ENCODE peak calls at places on chromosomes 11 and 22, in four cellular contexts. F is heart left ventricle, L is esophagus squamous epithelium, W is adrenal gland. E is an unnamed sample. For H3K4me1, the result is how much of the 10 kb centered on the place peaks cover.

GRCh38 chr11:69209936-69210659 is 54.4 kb downstream of the SMIM38 start:
- DNase-seq in F (peak), L (no peak), W (peak), E (no peak)

GRCh38 chr11:111443640-111444039 is 64.6 kb upstream of the POU2AF1 start:
- DNase-seq in F (no peak), L (no peak), W (no peak), E (no peak)

GRCh38 chr11:70278994-70279393 is 8.5 kb downstream of the PPFIA1 start:
- DNase-seq in F (no peak), L (no peak), W (no peak), E (no peak)

GRCh38 chr11:32949739-32950138 is 57.1 kb downstream of the QSER1 start:
- DNase-seq in F (no peak), L (no peak), W (no peak), E (no peak)

GRCh38 chr11:70246196-70246595 is 24.3 kb upstream of the PPFIA1 start:
- DNase-seq in F (no peak), L (no peak), W (no peak), E (no peak)

GRCh38 chr22:39414886-39415285 is 15.3 kb downstream of the TAB1 start:
- DNase-seq in F (peak), L (no peak), W (peak), E (peak)

GRCh38 chr11:85109141-85109540 is 518.0 kb downstream of the DLG2 start:
- DNase-seq in F (no peak), L (no peak), W (no peak), E (no peak)

GRCh38 chr11:93765551-93765950 is 18.5 kb upstream of the MED17 start:
- DNase-seq in F (no peak), L (no peak), W (no peak), E (no peak)

GRCh38 chr11:47504910-47505309 is 48.0 kb downstream of the CELF1 start:
- DNase-seq in F (no peak), L (no peak), W (no peak), E (no peak)

GRCh38 chr11:130828741-130829140 is 87.5 kb downstream of the SNX19 start:
- DNase-seq in F (no peak), L (no peak), W (peak), E (peak)

GRCh38 chr11:72430743-72431570 is 3.4 kb downstream of the CLPB start:
- DNase-seq in F (no peak), L (no peak), W (peak), E (no peak)

GRCh38 chr11:129543515-129544290 is 168.1 kb downstream of the BARX2 start:
- DNase-seq in F (no peak), L (no peak), W (no peak), E (no peak)

GRCh38 chr11:85826096-85826855 is 15.3 kb upstream of the SYTL2 start:
- DNase-seq in F (peak), L (no peak), W (peak), E (no peak)

GRCh38 chr22:27412866-27413445 is 388.6 kb downstream of the MN1 start:
- DNase-seq in F (no peak), L (no peak), W (no peak), E (no peak)

GRCh38 chr11:35165416-35166368 is 26.7 kb downstream of the CD44 start:
- DNase-seq in F (no peak), L (no peak), W (no peak), E (peak)

GRCh38 chr11:32312865-32313403 is 122.4 kb downstream of the WT1 start:
- DNase-seq in F (no peak), L (no peak), W (peak), E (no peak)

GRCh38 chr11:65546217-65546958 is 11.8 kb downstream of the LTBP3 start:
- DNase-seq in F (peak), L (peak), W (peak), E (no peak)

GRCh38 chr22:43706151-43706550 is 106.0 kb downstream of the EFCAB6 start:
- DNase-seq in F (no peak), L (no peak), W (no peak), E (no peak)

GRCh38 chr11:19320764-19321163 is 80.0 kb upstream of the E2F8 start:
- DNase-seq in F (no peak), L (no peak), W (no peak), E (no peak)

GRCh38 chr22:22461111-22461510 is 47.4 kb downstream of the ZNF280B start:
- DNase-seq in F (no peak), L (no peak), W (no peak), E (no peak)
- TF ChIP-seq CTCF in F (no peak), L (no peak), W (no peak), E (no peak)

GRCh38 chr22:37032535-37033460 is 13.3 kb downstream of the MPST start:
- DNase-seq in F (no peak), L (no peak), W (no peak), E (peak)

GRCh38 chr22:37030560-37031281 is 11.2 kb downstream of the MPST start:
- DNase-seq in F (no peak), L (no peak), W (no peak), E (no peak)

GRCh38 chr22:37032134-37032534 is 12.6 kb downstream of the MPST start:
- DNase-seq in F (no peak), L (no peak), W (no peak), E (no peak)

GRCh38 chr22:37036655-37037377 is 14.7 kb upstream of the KCTD17 start:
- DNase-seq in F (no peak), L (no peak), W (no peak), E (no peak)

GRCh38 chr22:37033605-37034430 is 14.3 kb downstream of the MPST start:
- DNase-seq in F (no peak), L (no peak), W (no peak), E (no peak)
- TF ChIP-seq POLR2A in F (no peak), L (no peak), W (no peak), E (no peak)

DNA sequence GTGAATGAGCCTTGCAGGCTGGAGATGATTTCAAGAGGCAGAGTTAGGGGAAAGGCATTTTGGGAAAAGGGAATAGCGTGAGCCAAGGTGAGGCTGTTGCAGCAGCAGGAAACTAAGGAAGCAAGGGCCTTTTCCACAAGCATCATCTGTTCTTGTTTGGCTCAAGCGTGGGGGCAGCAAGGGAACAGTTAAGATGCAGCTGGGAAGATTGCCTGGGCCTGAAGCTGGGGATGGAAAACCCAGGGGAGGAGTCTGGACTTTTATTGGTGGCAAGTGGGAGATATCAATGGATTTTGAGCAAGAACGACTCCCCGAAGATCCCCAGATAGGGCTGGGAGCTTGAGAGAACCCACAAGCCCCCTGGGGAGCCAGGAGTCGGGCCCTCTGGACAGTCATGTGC is 27.3 kb upstream of the PICK1 start:
- DNase-seq in F (no peak), L (no peak), W (no peak), E (no peak)
- H3K4me1 ChIP-seq in F (under half), L (under half), W (under half), E (under half)

DNA sequence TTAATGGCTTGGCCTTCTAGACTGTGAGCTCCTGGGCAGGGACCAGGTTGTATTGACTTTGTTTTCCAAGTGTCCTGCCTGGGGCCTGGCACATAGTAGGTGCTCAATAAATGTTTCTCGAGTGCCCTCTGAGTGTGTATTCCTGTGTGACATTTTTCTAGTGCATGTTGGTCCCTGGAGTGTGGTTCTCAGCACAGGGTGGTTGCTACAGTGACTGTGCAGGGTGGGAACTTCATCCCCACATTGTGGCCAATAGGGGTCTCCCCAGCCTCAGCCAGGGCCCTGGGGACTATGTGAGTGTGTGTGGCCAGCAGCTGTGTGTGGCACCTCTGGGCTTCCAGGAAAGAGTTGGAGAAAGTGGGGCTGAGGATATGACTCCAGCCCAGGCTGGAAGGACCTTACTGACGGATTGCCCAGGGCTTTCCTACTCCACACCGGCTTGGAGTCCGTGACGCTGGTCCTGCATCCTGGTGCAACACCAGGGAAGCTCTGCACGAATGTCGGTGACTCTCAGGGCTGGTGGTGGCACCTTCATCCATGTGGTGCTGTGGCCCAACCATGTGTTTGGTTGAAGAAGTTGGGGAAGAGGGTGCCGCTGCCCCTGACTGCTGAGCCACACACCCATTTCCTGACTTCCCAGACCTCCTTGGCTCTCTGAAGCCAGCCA is 9.0 kb upstream of the MARK2 start:
- DNase-seq in F (no peak), L (no peak), W (no peak), E (no peak)
- TF ChIP-seq CTCF in F (no peak), L (no peak), W (no peak), E (no peak)

DNA sequence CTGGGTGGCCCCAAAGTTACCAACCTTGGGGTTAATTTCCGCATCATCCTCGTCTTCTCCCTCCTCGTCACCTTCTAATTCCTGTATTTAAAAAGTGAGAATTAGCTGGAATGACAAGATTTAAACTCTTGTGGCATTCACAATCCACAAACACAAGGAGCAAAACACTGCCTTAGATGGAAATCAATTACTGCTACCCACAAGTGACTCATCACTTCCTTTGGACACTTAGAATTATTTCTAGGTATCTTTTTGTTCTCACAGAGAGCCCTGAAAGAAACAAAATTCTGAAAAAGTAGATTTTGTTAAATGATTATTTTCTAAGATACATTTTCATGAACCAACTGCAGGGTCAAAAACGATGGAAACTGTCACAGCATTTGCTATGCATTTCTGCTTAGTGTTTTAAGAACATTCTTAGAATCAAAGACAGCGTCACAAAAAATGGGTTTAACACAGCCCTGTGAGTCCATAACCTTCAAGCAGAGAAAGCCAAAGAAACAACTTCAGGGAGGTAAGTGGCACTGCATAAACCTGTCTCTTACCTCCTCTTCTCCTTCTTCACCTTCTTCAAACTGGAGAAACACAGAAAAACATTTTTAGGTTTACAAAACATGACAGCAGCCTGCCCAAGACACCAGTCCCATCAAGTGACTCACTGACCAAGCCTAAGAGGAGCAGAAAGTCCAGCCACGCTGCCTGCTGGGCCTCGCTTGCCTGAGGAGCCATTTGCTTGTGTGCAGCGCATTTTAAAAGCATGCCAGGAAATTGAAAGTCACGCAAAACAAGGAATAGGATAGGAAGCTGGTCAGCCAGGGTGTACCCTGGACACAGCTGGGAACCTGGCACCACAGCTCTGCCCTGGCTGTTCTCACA is 22.3 kb upstream of the PHLDA2 start:
- DNase-seq in F (no peak), L (no peak), W (no peak), E (no peak)
- TF ChIP-seq POLR2A in F (no peak), L (no peak), W (no peak), E (no peak)

GRCh38 chr11:46144741-46145140 is 23.5 kb upstream of the PHF21A start:
- DNase-seq in F (no peak), L (no peak), W (peak), E (no peak)

GRCh38 chr11:46149826-46150225 is 28.6 kb upstream of the PHF21A start:
- DNase-seq in F (no peak), L (no peak), W (no peak), E (no peak)

DNA sequence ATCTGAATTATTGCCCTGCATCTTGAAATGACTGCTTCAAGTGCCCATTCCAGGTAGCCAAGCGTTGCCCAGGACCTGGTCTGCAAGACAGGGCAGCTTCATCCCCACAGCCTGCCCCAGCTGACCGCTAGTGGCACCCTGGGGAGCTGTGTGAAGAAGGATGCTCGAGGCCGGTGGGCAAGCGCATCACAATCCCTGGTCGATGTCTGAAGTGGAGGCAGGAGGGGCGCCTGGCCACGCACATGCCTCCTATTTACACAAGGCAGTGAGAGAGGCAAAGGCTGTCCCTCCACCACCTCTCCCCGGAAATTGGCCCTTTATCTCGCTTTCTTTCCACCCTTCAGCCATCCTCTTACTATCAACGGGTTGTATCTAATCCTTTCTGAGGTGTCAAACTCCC is 28.1 kb upstream of the PHF21A start:
- DNase-seq in F (no peak), L (no peak), W (no peak), E (no peak)
- H3K4me1 ChIP-seq in F (under half), L (under half), W (under half), E (under half)

DNA sequence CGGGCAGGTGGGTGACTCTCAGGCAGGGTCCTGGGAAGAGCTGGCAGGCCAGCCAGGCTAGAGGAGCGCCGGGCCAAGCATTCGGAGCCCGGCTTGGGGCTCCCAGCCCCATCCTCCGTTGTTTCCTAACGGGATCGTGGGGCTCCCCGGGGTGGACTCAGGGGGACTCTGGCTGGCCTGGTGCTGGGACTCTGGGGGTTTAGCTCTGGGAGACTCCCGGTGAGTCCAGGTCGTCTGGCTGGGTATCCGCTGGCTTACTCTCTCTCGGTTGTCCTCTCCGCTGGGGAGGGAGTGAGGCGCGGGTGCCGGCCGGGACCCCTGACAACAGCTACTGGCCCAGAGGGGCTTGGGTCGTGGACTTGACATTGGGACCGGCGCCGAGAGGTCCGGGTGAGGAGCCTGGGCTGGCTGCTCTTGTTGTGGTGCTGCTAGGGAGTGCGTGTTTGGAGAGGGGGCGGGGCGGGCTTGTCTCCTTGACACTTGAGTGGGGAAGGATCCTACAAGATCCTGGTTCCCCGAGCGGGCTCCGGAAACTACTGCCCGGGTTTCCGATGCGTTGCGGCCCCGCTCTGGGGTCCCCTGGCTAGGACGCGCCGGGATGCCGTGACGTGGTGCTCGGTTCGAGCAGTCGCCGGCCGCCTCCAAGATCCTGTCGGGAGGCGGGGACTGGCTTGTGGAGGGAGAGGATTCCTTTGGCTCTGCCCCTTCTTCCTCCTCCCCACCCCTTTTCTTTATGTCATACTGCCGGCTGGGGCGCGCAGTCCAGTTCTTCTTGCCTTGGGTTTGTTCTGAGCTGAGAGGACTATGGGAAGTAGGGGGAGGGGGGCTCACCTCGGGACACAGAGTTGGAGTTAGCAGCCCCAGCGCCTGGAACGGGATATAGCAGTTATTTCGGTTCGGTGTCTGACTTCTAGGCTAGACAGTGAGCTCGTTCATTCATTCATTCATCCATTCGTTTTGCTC is 585 bp downstream of the EMSY start:
- DNase-seq in F (peak), L (peak), W (peak), E (peak)
- TF ChIP-seq CTCF in F (peak), L (no peak), W (no peak), E (peak)